ENCODE peak calls at places on chromosomes 7 and 10, in six cellular contexts. G is posterior cingulate gyrus, C is osteocyte, Y is non-pigmented ciliary epithelial cell, A is GM23248, I is amniotic epithelial cell. W is an unnamed sample.

GRCh38 chr7:94286111-94286510 is 108.6 kb upstream of the COL1A2 start:
- DNase-seq in G (no peak), C (no peak), Y (no peak), A (peak; percentile 39), I (peak; percentile 55), W (no peak)

GRCh38 chr7:12130664-12131063 is 80.4 kb upstream of the TMEM106B start:
- DNase-seq in G (no peak), C (no peak), Y (no peak), A (no peak), I (peak; percentile 60), W (no peak)

GRCh38 chr7:14894826-14895225 is 7.7 kb downstream of the DGKB start:
- DNase-seq in G (no peak), C (no peak), Y (no peak), A (no peak), I (no peak), W (no peak)

GRCh38 chr7:4880218-4880617 is 3.3 kb downstream of the RADIL start:
- DNase-seq in G (peak; percentile 49), C (no peak), Y (no peak), A (no peak), I (no peak), W (no peak)

GRCh38 chr7:150324366-150324961 is 1.1 kb upstream of the ACTR3C start:
- DNase-seq in G (peak; percentile 61), C (no peak), Y (no peak), A (no peak), I (peak; percentile 63), W (no peak)

GRCh38 chr7:21106296-21106732 is 319.6 kb upstream of the SP8 start:
- DNase-seq in G (no peak), C (no peak), Y (no peak), A (no peak), I (no peak), W (no peak)

GRCh38 chr7:149735779-149736477 is 37.5 kb downstream of the ZNF467 start:
- DNase-seq in G (peak; percentile 64), C (no peak), Y (no peak), A (no peak), I (no peak), W (no peak)

GRCh38 chr7:86643478-86644281 is at the start of gene GRM3:
- DNase-seq in G (peak; percentile 97), C (no peak), Y (no peak), A (peak; percentile 5), I (no peak), W (no peak)

GRCh38 chr7:66055321-66055956 is 20.2 kb upstream of the ASL start:
- DNase-seq in G (no peak), C (no peak), Y (no peak), A (peak; percentile 82), I (peak; percentile 64), W (no peak)

GRCh38 chr7:32108651-32109050 is 38.4 kb upstream of the PDE1C start:
- DNase-seq in G (no peak), C (no peak), Y (no peak), A (peak; percentile 22), I (no peak), W (no peak)

GRCh38 chr7:51350195-51350896 is 33.7 kb upstream of the COBL start:
- DNase-seq in G (no peak), C (peak; percentile 63), Y (peak; percentile 5), A (no peak), I (no peak), W (no peak)

GRCh38 chr7:47335557-47336177 is 246.2 kb downstream of the TNS3 start:
- DNase-seq in G (peak; percentile 38), C (no peak), Y (no peak), A (peak; percentile 34), I (no peak), W (no peak)

GRCh38 chr10:44966129-44966815 is 6.7 kb downstream of the RASSF4 start:
- DNase-seq in G (no peak), C (no peak), Y (no peak), A (no peak), I (no peak), W (no peak)

GRCh38 chr10:70905071-70906021 is 17.0 kb upstream of the PCBD1 start:
- DNase-seq in G (no peak), C (no peak), Y (no peak), A (no peak), I (no peak), W (no peak)

GRCh38 chr10:115171392-115171960 is 78.3 kb downstream of the ATRNL1 start:
- DNase-seq in G (no peak), C (no peak), Y (no peak), A (peak; percentile 33), I (peak; percentile 2), W (no peak)

GRCh38 chr7:140927351-140927750 is 2.6 kb upstream of the BRAF start:
- DNase-seq in G (no peak), C (no peak), Y (no peak), A (no peak), I (no peak), W (no peak)

GRCh38 chr7:74554178-74554577 is 100.5 kb downstream of the GTF2IRD1 start:
- DNase-seq in G (no peak), C (no peak), Y (no peak), A (peak; percentile 31), I (peak; percentile 39), W (no peak)

GRCh38 chr10:98258683-98259454 is 9.1 kb downstream of the LOXL4 start:
- DNase-seq in G (no peak), C (no peak), Y (no peak), A (peak; percentile 43), I (no peak), W (no peak)

GRCh38 chr7:77626515-77627306 is 69.5 kb upstream of the RSBN1L start:
- DNase-seq in G (no peak), C (no peak), Y (no peak), A (no peak), I (no peak), W (no peak)

W was measured in smooth muscle cell of the brain vasculature.